ENCODE peak calls at places on chromosome 7, in seven cellular contexts. Y is adrenal gland; Q is amniotic epithelial cell; B is CD8-positive, alpha-beta T cell; K is tibial artery; U is stimulated activated CD8-positive, alpha-beta memory T cell treated with anti-CD3 and anti-CD28 coated beads, Interleukin-4, amount 100 ng/mL, for 24 hours; J is astrocyte of the spinal cord. O is an unnamed sample.
A peak's percentile ranks its signal among the peaks of the same experiment; 100 is the strongest.

GRCh38 chr7:17991866-17992648 is 35.6 kb downstream of the PRPS1L1 start:
- DNase-seq in Y (no peak), Q (peak; percentile 10), B (no peak), K (no peak), U (no peak), J (no peak), O (no peak)

GRCh38 chr7:44982970-44983369 is 4.2 kb upstream of the MYO1G start:
- DNase-seq in Y (no peak), Q (no peak), B (no peak), K (no peak), U (no peak), J (no peak), O (no peak)

GRCh38 chr7:1818581-1819200 is 148.6 kb downstream of the ELFN1 start:
- DNase-seq in Y (no peak), Q (no peak), B (no peak), K (no peak), U (no peak), J (no peak), O (no peak)

GRCh38 chr7:101436857-101437576 is 74.3 kb downstream of the COL26A1 start:
- DNase-seq in Y (peak; percentile 67), Q (no peak), B (no peak), K (no peak), U (no peak), J (no peak), O (no peak)

GRCh38 chr7:114502454-114503254 is 88.0 kb downstream of the FOXP2 start:
- DNase-seq in Y (no peak), Q (peak; percentile 1), B (no peak), K (no peak), U (no peak), J (peak; percentile 36), O (no peak)

GRCh38 chr7:132666076-132666775 is 90.0 kb upstream of the PLXNA4 start:
- DNase-seq in Y (no peak), Q (peak; percentile 1), B (no peak), K (no peak), U (no peak), J (peak; percentile 5), O (no peak)

GRCh38 chr7:47170516-47170915 is 411.4 kb downstream of the TNS3 start:
- DNase-seq in Y (no peak), Q (peak; percentile 29), B (no peak), K (no peak), U (no peak), J (no peak), O (no peak)

GRCh38 chr7:115676080-115676479 is 354.5 kb downstream of the TFEC start:
- DNase-seq in Y (no peak), Q (peak; percentile 48), B (no peak), K (peak; percentile 20), U (no peak), J (peak; percentile 48), O (no peak)

GRCh38 chr7:156479596-156479995 is 161.0 kb upstream of the RNF32 start:
- DNase-seq in Y (no peak), Q (no peak), B (no peak), K (no peak), U (no peak), J (no peak), O (no peak)

GRCh38 chr7:74619235-74619860 is 38.2 kb upstream of the GTF2I start:
- DNase-seq in Y (no peak), Q (no peak), B (no peak), K (no peak), U (no peak), J (no peak), O (no peak)

GRCh38 chr7:107622429-107622828 is 38.2 kb upstream of the SLC26A4 start:
- DNase-seq in Y (no peak), Q (peak; percentile 95), B (no peak), K (no peak), U (no peak), J (peak; percentile 39), O (no peak)

GRCh38 chr7:155261031-155261985 is 36.4 kb upstream of the INSIG1 start:
- DNase-seq in Y (no peak), Q (no peak), B (no peak), K (no peak), U (no peak), J (no peak), O (no peak)

O was measured in CMK.